ENCODE peak calls at places on chromosomes 7 and 10, in five cellular contexts. K, S, V, O and H are unnamed samples.

GRCh38 chr7:24728503-24729364 is 28.5 kb downstream of the GSDME start:
- DNase-seq in V (no peak), S (no peak), O (no peak), K (no peak), H (no peak)

GRCh38 chr7:132759482-132760240 is 183.4 kb upstream of the PLXNA4 start:
- DNase-seq in O (no peak), S (no peak), K (no peak), V (no peak), H (no peak)

GRCh38 chr7:41808541-41808940 is 105.7 kb upstream of the INHBA start:
- DNase-seq in V (no peak), K (no peak), O (no peak), S (no peak), H (no peak)

GRCh38 chr7:73966941-73967831 is 60.8 kb upstream of the ELN start:
- DNase-seq in V (no peak), O (no peak), K (no peak), S (no peak), H (no peak)

GRCh38 chr10:33463011-33463410 is 128.5 kb upstream of the NRP1 start:
- DNase-seq in O (no peak), S (no peak), V (no peak), K (no peak), H (no peak)

GRCh38 chr10:115936926-115937755 is 335.9 kb downstream of the GFRA1 start:
- DNase-seq in S (no peak), O (no peak), V (no peak), K (no peak), H (no peak)

GRCh38 chr10:112658900-112659328 is 211.9 kb downstream of the VTI1A start:
- DNase-seq in K (peak; percentile 41), V (no peak), O (no peak), S (peak; percentile 91), H (peak; percentile 58)

GRCh38 chr7:5677538-5678294 is 103.7 kb downstream of the RNF216 start:
- DNase-seq in S (peak; percentile 34), K (peak; percentile 34), V (peak; percentile 60), O (no peak), H (peak; percentile 51)

GRCh38 chr7:141198191-141198958 is 124.5 kb downstream of the TMEM178B start:
- DNase-seq in K (no peak), S (no peak), O (no peak), V (no peak), H (no peak)

GRCh38 chr10:103497161-103497915 is 3.8 kb downstream of the NEURL1 start:
- DNase-seq in K (no peak), O (no peak), V (no peak), S (no peak), H (no peak)

GRCh38 chr10:103845983-103846382 is 9.4 kb downstream of the SH3PXD2A start:
- DNase-seq in K (no peak), V (no peak), O (no peak), S (no peak), H (no peak)

GRCh38 chr10:70940834-70941568 is 52.6 kb upstream of the PCBD1 start:
- DNase-seq in O (no peak), V (peak; percentile 59), S (no peak), K (no peak), H (peak; percentile 10)

GRCh38 chr10:85152488-85152887 is 824.1 kb downstream of the CCSER2 start:
- DNase-seq in O (no peak), S (no peak), K (no peak), V (no peak), H (no peak)

GRCh38 chr7:100642534-100642907 is 1.2 kb upstream of the TFR2 start:
- DNase-seq in S (peak; percentile 38), O (no peak), V (peak; percentile 98), K (no peak), H (no peak)

GRCh38 chr10:71191019-71191418 is 21.4 kb upstream of the UNC5B start:
- DNase-seq in K (no peak), O (no peak), S (no peak), V (no peak), H (no peak)

GRCh38 chr10:30374353-30374752 is 25.3 kb upstream of the MTPAP start:
- DNase-seq in O (no peak), S (peak; percentile 27), V (peak; percentile 79), K (no peak), H (no peak)

GRCh38 chr7:42876182-42877068 is 35.4 kb downstream of the C7orf25 start:
- DNase-seq in O (no peak), S (peak; percentile 42), K (peak; percentile 43), V (peak; percentile 63), H (peak; percentile 75)

GRCh38 chr10:71531485-71532446 is 135.0 kb downstream of the CDH23 start:
- DNase-seq in K (no peak), S (no peak), O (no peak), V (no peak), H (no peak)

GRCh38 chr7:132276986-132277716 is 299.1 kb downstream of the PLXNA4 start:
- DNase-seq in K (no peak), S (no peak), O (no peak), V (no peak), H (no peak)

GRCh38 chr10:102868976-102869289 is 337 bp upstream of the AS3MT start:
- DNase-seq in V (no peak), K (no peak), S (no peak), O (no peak), H (no peak)

GRCh38 chr7:50125766-50126165 is 32.7 kb upstream of the ZPBP start:
- DNase-seq in O (no peak), S (no peak), V (no peak), K (no peak), H (no peak)

GRCh38 chr10:30000802-30001571 is 58.4 kb downstream of the JCAD start:
- DNase-seq in O (no peak), V (no peak), K (no peak), S (peak; percentile 51), H (peak; percentile 2)

GRCh38 chr7:116955801-116956514 is 2.7 kb downstream of the ST7 start:
- DNase-seq in S (no peak), V (no peak), K (no peak), O (peak; percentile 92), H (no peak)

GRCh38 chr10:58453098-58453497 is 59.6 kb upstream of the BICC1 start:
- DNase-seq in K (no peak), S (no peak), O (no peak), V (no peak), H (no peak)

GRCh38 chr7:116733924-116734591 is 62.1 kb downstream of the MET start:
- DNase-seq in O (no peak), K (no peak), S (no peak), V (no peak), H (no peak)

GRCh38 chr10:107157071-107157470 is 7.4 kb downstream of the SORCS1 start:
- DNase-seq in V (no peak), K (no peak), O (no peak), S (no peak), H (no peak)

GRCh38 chr7:23246540-23246939 is at the start of gene GPNMB:
- DNase-seq in K (no peak), S (no peak), V (no peak), O (no peak), H (peak; percentile 63)

GRCh38 chr7:17681965-17682364 is 258.3 kb downstream of the SNX13 start:
- DNase-seq in V (no peak), K (no peak), O (no peak), S (no peak), H (no peak)

GRCh38 chr10:84176351-84176750 is 2.8 kb downstream of the GPR15LG start:
- DNase-seq in S (no peak), V (no peak), O (no peak), K (no peak), H (no peak)

GRCh38 chr10:30185916-30186315 is 126.5 kb upstream of the JCAD start:
- DNase-seq in S (no peak), V (no peak), O (no peak), K (no peak), H (peak; percentile 59)

GRCh38 chr7:39888171-39888853 is 61.7 kb upstream of the CDK13 start:
- DNase-seq in S (no peak), V (no peak), K (no peak), O (no peak), H (no peak)

GRCh38 chr10:127694580-127695193 is 42.3 kb upstream of the FOXI2 start:
- DNase-seq in V (peak; percentile 25), K (peak; percentile 85), O (no peak), S (peak; percentile 39), H (peak; percentile 31)
- TF ChIP-seq JUND in V (no peak), K (no peak), O (no peak), S (no peak), H (no peak)

DNA sequence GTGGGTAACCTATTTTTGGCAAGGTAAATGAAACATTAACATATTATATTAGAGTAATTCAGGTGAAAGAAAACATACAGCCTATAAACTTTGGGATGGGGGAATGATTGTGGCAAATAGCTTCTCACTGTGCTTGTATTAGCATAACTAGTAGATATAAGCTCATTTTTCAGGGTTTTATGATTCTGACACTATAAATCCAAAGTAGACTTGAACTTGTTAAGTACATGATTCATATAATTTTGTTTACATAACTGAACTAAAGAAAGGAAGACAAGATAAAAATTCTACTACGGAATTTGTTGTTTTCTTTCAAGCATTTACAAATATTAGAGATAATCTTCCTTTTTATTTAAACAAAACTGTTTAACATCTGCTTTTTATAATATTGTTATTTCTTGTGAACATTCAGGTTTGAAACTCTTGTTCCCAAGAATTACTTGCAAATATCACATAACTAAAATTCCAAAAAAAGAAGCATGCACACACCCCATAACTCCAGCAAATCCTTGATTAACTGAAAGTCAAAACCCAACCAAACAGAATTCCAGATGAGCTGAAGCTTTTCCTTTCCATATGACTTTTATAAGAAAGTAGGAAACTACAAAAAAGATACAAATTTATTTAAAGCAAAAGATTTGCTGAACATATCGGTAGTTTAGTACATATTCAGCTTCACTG is 142.3 kb downstream of the JAZF1 start:
- DNase-seq in K (no peak), S (no peak), V (no peak), O (no peak), H (no peak)
- TF ChIP-seq JUND in K (no peak), S (no peak), V (no peak), O (no peak), H (no peak)

GRCh38 chr10:73814276-73814895 is 3.0 kb upstream of the NDST2 start:
- DNase-seq in O (no peak), K (no peak), V (no peak), S (no peak), H (no peak)

GRCh38 chr10:73817826-73818225 is 6.4 kb upstream of the NDST2 start:
- DNase-seq in V (no peak), S (no peak), K (no peak), O (no peak), H (no peak)

GRCh38 chr10:73816917-73817729 is 5.7 kb upstream of the NDST2 start:
- DNase-seq in S (no peak), K (no peak), O (no peak), V (peak; percentile 79), H (no peak)

GRCh38 chr10:73814896-73815718 is 3.7 kb upstream of the NDST2 start:
- DNase-seq in S (no peak), K (peak; percentile 48), V (peak; percentile 79), O (no peak), H (peak; percentile 51)

GRCh38 chr10:73815719-73816030 is 4.3 kb upstream of the NDST2 start:
- DNase-seq in O (no peak), K (no peak), V (no peak), S (no peak), H (no peak)
- TF ChIP-seq JUND in O (no peak), K (no peak), V (no peak), S (no peak), H (no peak)

GRCh38 chr7:81415181-81415580 is 354.7 kb downstream of the HGF start:
- DNase-seq in K (no peak), V (no peak), O (no peak), S (no peak), H (no peak)
- TF ChIP-seq JUND in K (no peak), V (no peak), O (no peak), S (no peak), H (no peak)

GRCh38 chr10:42985436-42986316 is 91.2 kb upstream of the RET start:
- DNase-seq in V (no peak), O (no peak), K (no peak), S (no peak), H (no peak)
- TF ChIP-seq JUND in V (no peak), O (no peak), K (no peak), S (no peak), H (no peak)